ENCODE peak calls at places on chromosomes 7 and 10, in four cellular contexts. L is neural progenitor cell, J is sigmoid colon, O is spleen. F is an unnamed sample.

GRCh38 chr7:38229386-38229785 is 44.0 kb downstream of the TARP start:
- DNase-seq in O (no peak), L (no peak), J (no peak), F (no peak)

GRCh38 chr10:102935939-102936605 is 18.0 kb downstream of the CNNM2 start:
- DNase-seq in O (no peak), L (no peak), J (no peak), F (no peak)

GRCh38 chr10:13189946-13190345 is 28.6 kb downstream of the MCM10 start:
- DNase-seq in O (no peak), J (no peak), L (no peak), F (no peak)

GRCh38 chr7:45391618-45392451 is 182.3 kb upstream of the ADCY1 start:
- DNase-seq in L (no peak), O (no peak), J (no peak), F (no peak)

GRCh38 chr7:108135446-108136190 is 5.5 kb upstream of the LAMB4 start:
- DNase-seq in L (no peak), J (no peak), O (peak; percentile 82), F (no peak)

GRCh38 chr10:106768204-106768603 is 396.3 kb downstream of the SORCS1 start:
- DNase-seq in J (no peak), O (no peak), L (no peak), F (no peak)

GRCh38 chr7:23615331-23615730 is 18.1 kb downstream of the CCDC126 start:
- DNase-seq in L (no peak), J (no peak), O (no peak), F (no peak)

GRCh38 chr10:34762603-34763299 is 52.3 kb downstream of the PARD3 start:
- DNase-seq in L (no peak), O (no peak), J (no peak), F (no peak)

GRCh38 chr7:30473393-30473775 is 5.2 kb downstream of the NOD1 start:
- DNase-seq in L (no peak), O (no peak), J (no peak), F (no peak)

GRCh38 chr7:151231080-151231479 is 1.2 kb upstream of the CHPF2 start:
- DNase-seq in L (no peak), J (no peak), O (no peak), F (no peak)

GRCh38 chr7:1432411-1433082 is 26.7 kb downstream of the MICALL2 start:
- DNase-seq in J (peak; percentile 81), O (peak; percentile 94), L (peak; percentile 84), F (peak; percentile 75)

GRCh38 chr7:106462365-106462859 is 177.6 kb upstream of the NAMPT start:
- DNase-seq in J (no peak), L (peak; percentile 11), O (no peak), F (no peak)

GRCh38 chr10:28991738-28992270 is 297.1 kb upstream of the LYZL1 start:
- DNase-seq in O (no peak), L (peak; percentile 66), J (no peak), F (peak; percentile 39)

GRCh38 chr10:119652361-119652760 is 1.2 kb downstream of the BAG3 start:
- DNase-seq in J (no peak), O (no peak), L (peak; percentile 29), F (no peak)

GRCh38 chr7:127447326-127447945 is 54.9 kb upstream of the ZNF800 start:
- DNase-seq in J (no peak), L (peak; percentile 49), O (peak; percentile 83), F (peak; percentile 79)

GRCh38 chr7:24924375-24924774 is 55.6 kb downstream of the OSBPL3 start:
- DNase-seq in L (no peak), O (no peak), J (no peak), F (no peak)

GRCh38 chr7:73544678-73545077 is 12.8 kb downstream of the BCL7B start:
- DNase-seq in L (no peak), O (no peak), J (no peak), F (no peak)

GRCh38 chr7:158274404-158274811 is 313.2 kb downstream of the PTPRN2 start:
- DNase-seq in O (peak; percentile 66), J (peak; percentile 32), L (no peak), F (no peak)
- H3K9me3 ChIP-seq in O (no peaks in the 10 kb centered on the region), J (no peaks in the 10 kb centered on the region), L (no peaks in the 10 kb centered on the region), F (no peaks in the 10 kb centered on the region)

GRCh38 chr7:102080003-102080361 is 206.7 kb upstream of the SH2B2 start:
- DNase-seq in L (no peak), O (peak; percentile 14), J (no peak), F (no peak)

GRCh38 chr7:102079140-102080002 is 207.3 kb upstream of the SH2B2 start:
- DNase-seq in J (no peak), O (peak; percentile 39), L (peak; percentile 70), F (no peak)

GRCh38 chr7:102080371-102081243 is 206.1 kb upstream of the SH2B2 start:
- DNase-seq in L (no peak), J (no peak), O (peak; percentile 43), F (no peak)

GRCh38 chr7:102082693-102083385 is 203.8 kb upstream of the SH2B2 start:
- DNase-seq in O (no peak), J (no peak), L (no peak), F (no peak)

GRCh38 chr7:102081244-102081627 is 205.4 kb upstream of the SH2B2 start:
- DNase-seq in J (no peak), L (no peak), O (no peak), F (no peak)
- H3K9me3 ChIP-seq in J (no peaks in the 10 kb centered on the region), L (no peaks in the 10 kb centered on the region), O (peaks cover 31% of the 10 kb centered on the region), F (no peaks in the 10 kb centered on the region)

GRCh38 chr7:157997080-157997440 is 590.6 kb downstream of the PTPRN2 start:
- DNase-seq in O (peak; percentile 63), J (no peak), L (no peak), F (no peak)
- H3K9me3 ChIP-seq in O (peaks cover 11% of the 10 kb centered on the region), J (peaks cover 7% of the 10 kb centered on the region), L (no peaks in the 10 kb centered on the region), F (no peaks in the 10 kb centered on the region)

DNA sequence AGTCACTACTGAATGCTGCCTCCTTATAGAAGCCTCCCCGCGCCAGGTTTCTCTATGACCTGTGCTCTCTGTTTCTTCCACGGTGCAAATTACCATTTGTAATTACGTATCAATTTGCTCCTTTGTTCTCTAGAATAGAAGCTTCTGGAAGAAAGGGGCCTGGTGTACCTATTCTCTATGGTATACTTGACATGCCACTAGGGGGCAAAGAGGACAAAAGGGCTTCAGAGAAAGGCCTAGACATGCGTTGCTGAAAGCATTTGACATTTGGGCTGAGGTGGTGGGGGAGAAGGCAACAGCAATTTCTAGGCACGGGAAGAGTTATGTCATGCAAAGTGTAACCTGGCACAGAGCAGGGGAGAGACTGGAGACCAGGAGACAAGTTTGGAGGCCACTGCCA is 148.7 kb downstream of the WDR11 start:
- DNase-seq in J (no peak), O (no peak), L (peak; percentile 38), F (no peak)
- H3K9me3 ChIP-seq in J (no peaks in the 10 kb centered on the region), O (peaks cover 17% of the 10 kb centered on the region), L (peaks cover 5% of the 10 kb centered on the region), F (peaks cover 10% of the 10 kb centered on the region)

GRCh38 chr7:64603271-64603670 is 40.4 kb upstream of the ZNF680 start:
- DNase-seq in J (no peak), O (no peak), L (no peak), F (no peak)
- H3K9me3 ChIP-seq in J (no peaks in the 10 kb centered on the region), O (peaks cover 12% of the 10 kb centered on the region), L (peaks cover 9% of the 10 kb centered on the region), F (no peaks in the 10 kb centered on the region)

F was measured in WERI-Rb-1.